ENCODE peak calls at places on chromosomes 13 and 19, in four cellular contexts. One of them, this sample, is unnamed.
A peak's percentile ranks its signal among the peaks of the same experiment; 100 is the strongest.

GRCh38 chr13:38686635-38687245 is at the start of gene FREM2:
- DNase-seq in vagina: no peak
- DNase-seq in lower leg skin: no peak
- DNase-seq in IMR-90: no peak
- DNase-seq in this sample: no peak

GRCh38 chr13:78437781-78438180 is 165.6 kb downstream of the POU4F1 start:
- DNase-seq in lower leg skin: no peak
- DNase-seq in vagina: no peak
- DNase-seq in IMR-90: no peak
- DNase-seq in this sample: no peak

GRCh38 chr13:110824901-110825300 is 90.0 kb downstream of the ANKRD10 start:
- DNase-seq in lower leg skin: no peak
- DNase-seq in IMR-90: no peak
- DNase-seq in vagina: no peak
- DNase-seq in this sample: no peak

GRCh38 chr19:3983936-3984583 is 1.2 kb downstream of the EEF2 start:
- DNase-seq in lower leg skin: no peak
- DNase-seq in IMR-90: peak; percentile 47
- DNase-seq in vagina: no peak
- DNase-seq in this sample: no peak

GRCh38 chr13:38537026-38537425 is 149.9 kb upstream of the FREM2 start:
- DNase-seq in vagina: no peak
- DNase-seq in lower leg skin: no peak
- DNase-seq in IMR-90: no peak
- DNase-seq in this sample: no peak

GRCh38 chr19:27974082-27974513 is 1238.9 kb downstream of the UQCRFS1 start:
- DNase-seq in IMR-90: no peak
- DNase-seq in vagina: no peak
- DNase-seq in lower leg skin: no peak
- DNase-seq in this sample: no peak

GRCh38 chr19:35008891-35009341 is 8.8 kb downstream of the GRAMD1A start:
- DNase-seq in lower leg skin: no peak
- DNase-seq in vagina: no peak
- DNase-seq in IMR-90: no peak
- DNase-seq in this sample: no peak

GRCh38 chr19:42185281-42185680 is 32.2 kb downstream of the DEDD2 start:
- DNase-seq in lower leg skin: no peak
- DNase-seq in IMR-90: peak; percentile 28
- DNase-seq in vagina: no peak
- DNase-seq in this sample: no peak

GRCh38 chr13:101465877-101466276 is 13.4 kb downstream of the ITGBL1 start:
- DNase-seq in lower leg skin: no peak
- DNase-seq in vagina: no peak
- DNase-seq in IMR-90: peak; percentile 77
- DNase-seq in this sample: no peak

GRCh38 chr19:17947815-17948473 is 15.1 kb downstream of the CCDC124 start:
- DNase-seq in lower leg skin: peak; percentile 97
- DNase-seq in IMR-90: peak; percentile 87
- DNase-seq in vagina: no peak
- DNase-seq in this sample: peak; percentile 94

GRCh38 chr13:27339299-27339698 is 68.7 kb downstream of the RASL11A start:
- DNase-seq in lower leg skin: no peak
- DNase-seq in IMR-90: peak; percentile 42
- DNase-seq in vagina: no peak
- DNase-seq in this sample: no peak

GRCh38 chr19:2344381-2344870 is 15.6 kb upstream of the TMPRSS9 start:
- DNase-seq in lower leg skin: no peak
- DNase-seq in IMR-90: no peak
- DNase-seq in vagina: no peak
- DNase-seq in this sample: no peak
- TF ChIP-seq POLR2A in lower leg skin: no peak
- TF ChIP-seq POLR2A in IMR-90: no peak
- TF ChIP-seq POLR2A in vagina: no peak
- TF ChIP-seq POLR2A in this sample: no peak

GRCh38 chr19:37907735-37908066 is 693 bp downstream of the SIPA1L3 start:
- DNase-seq in IMR-90: no peak
- DNase-seq in lower leg skin: no peak
- DNase-seq in vagina: no peak
- DNase-seq in this sample: no peak

GRCh38 chr19:37906868-37907734 is at the start of gene SIPA1L3:
- DNase-seq in IMR-90: peak; percentile 94
- DNase-seq in vagina: no peak
- DNase-seq in lower leg skin: peak; percentile 99
- DNase-seq in this sample: peak; percentile 97

GRCh38 chr19:37909661-37910199 is 2.7 kb downstream of the SIPA1L3 start:
- DNase-seq in vagina: no peak
- DNase-seq in lower leg skin: no peak
- DNase-seq in IMR-90: no peak
- DNase-seq in this sample: no peak

GRCh38 chr19:37903096-37903495 is 3.3 kb downstream of the WDR87 start:
- DNase-seq in vagina: no peak
- DNase-seq in IMR-90: no peak
- DNase-seq in lower leg skin: no peak
- DNase-seq in this sample: no peak

DNA sequence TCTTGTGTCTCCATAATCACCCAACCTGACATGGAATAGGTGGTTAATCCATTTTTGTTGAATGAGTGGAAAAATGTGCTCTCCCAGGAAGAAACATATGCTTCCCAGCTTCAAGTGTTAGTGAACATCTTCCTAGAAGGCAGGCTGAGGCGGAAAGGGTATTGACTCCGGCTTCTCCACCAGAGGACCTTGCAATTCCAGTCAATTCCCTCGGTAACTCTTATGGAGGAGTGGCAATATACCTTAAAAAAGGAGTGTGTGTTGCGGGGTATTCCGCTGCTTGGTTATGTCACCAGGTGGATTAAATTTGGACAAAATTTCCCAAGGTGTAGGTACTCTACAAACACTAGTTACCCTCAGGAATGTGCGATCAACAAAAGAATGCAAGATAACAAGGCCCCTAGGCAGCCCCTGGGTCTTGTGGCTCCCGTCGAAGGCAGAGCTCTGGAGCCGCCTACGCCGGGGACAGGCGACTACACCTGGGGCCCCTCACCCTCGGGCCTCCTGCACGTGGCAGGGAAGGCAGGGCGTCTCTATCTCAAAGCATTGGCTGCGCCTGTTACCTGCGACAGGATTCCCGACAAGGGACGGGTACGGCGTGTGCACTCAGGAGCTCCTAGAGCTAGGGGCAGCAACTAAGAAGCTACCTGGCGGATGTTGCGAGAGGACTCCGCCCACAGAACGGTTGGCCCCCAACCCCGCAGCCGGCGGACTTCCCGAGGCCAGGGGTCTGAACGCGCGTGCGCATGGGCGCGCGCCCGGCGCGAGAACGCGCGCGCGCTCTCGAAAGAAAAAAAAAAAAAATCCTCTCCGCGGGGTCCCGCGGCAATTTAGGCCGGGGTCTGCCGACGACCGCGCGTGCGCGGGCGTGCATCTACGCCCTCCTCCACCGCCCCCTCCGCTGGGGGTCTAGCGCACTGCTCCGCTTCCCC is at the start of gene WDR87:
- DNase-seq in vagina: no peak
- DNase-seq in IMR-90: no peak
- DNase-seq in lower leg skin: peak; percentile 86
- DNase-seq in this sample: no peak
- TF ChIP-seq CTCF in vagina: no peak
- TF ChIP-seq CTCF in IMR-90: no peak
- TF ChIP-seq CTCF in lower leg skin: no peak
- TF ChIP-seq CTCF in this sample: no peak

GRCh38 chr13:42039946-42040729 is 8.3 kb upstream of the DGKH start:
- DNase-seq in lower leg skin: peak; percentile 98
- DNase-seq in vagina: no peak
- DNase-seq in IMR-90: peak; percentile 86
- DNase-seq in this sample: peak; percentile 98
- TF ChIP-seq POLR2A in lower leg skin: no peak
- TF ChIP-seq POLR2A in vagina: peak; percentile 91
- TF ChIP-seq POLR2A in IMR-90: peak; percentile 96
- TF ChIP-seq POLR2A in this sample: peak; percentile 63

GRCh38 chr19:9885077-9885552 is 50.0 kb downstream of the PIN1 start:
- DNase-seq in lower leg skin: no peak
- DNase-seq in IMR-90: peak; percentile 23
- DNase-seq in vagina: no peak
- DNase-seq in this sample: no peak
- TF ChIP-seq CTCF in lower leg skin: no peak
- TF ChIP-seq CTCF in IMR-90: peak; percentile 27
- TF ChIP-seq CTCF in vagina: no peak
- TF ChIP-seq CTCF in this sample: peak; percentile 22

DNA sequence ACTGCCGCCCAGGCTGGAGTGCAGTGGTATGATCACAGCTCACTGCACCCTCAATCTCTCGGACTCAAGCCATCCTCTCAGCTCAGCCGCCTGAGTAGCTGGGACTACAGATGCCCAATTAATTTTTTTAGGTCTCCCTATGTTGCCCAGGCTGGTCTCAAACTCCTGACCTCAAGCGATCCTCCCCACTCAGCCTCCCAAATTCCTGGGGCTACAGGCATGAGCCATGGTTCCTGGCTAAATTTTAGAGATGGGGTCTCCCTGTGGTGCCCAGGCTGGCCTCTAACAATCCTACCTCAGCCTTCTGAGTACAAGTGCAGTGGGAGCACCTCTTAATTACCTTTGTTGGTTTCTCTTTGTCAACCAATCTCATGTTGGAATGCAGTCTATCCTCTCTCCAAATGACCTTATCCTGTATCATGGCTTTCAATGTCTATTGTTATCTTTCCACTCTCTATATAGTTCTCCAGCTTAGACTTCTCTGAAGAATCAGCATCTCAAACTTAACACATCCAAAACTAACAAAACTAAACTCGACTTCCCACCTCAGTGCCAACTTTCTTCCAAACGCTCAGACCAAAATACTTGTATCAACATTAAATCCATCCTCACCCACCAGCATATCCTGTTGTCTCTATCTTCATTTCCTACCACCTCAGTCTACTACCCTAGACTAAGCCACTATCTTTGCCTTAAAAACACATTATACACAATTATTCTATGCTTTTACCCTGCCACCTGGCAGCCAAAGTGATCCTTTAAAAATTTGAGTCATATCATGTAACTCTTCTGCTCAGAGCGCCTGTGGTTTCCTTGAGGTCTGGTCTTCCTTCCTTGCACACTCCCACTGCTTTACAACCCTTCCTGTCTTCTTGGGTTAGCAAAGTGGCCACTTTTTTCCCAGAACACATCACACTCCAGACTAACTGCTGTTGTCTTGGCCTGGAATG is 6.7 kb downstream of the TPT1 start:
- DNase-seq in IMR-90: peak; percentile 62
- DNase-seq in lower leg skin: no peak
- DNase-seq in vagina: no peak
- DNase-seq in this sample: no peak
- TF ChIP-seq POLR2A in IMR-90: peak; percentile 69
- TF ChIP-seq POLR2A in lower leg skin: no peak
- TF ChIP-seq POLR2A in vagina: no peak
- TF ChIP-seq POLR2A in this sample: no peak

GRCh38 chr13:53743906-53744305 is 715.3 kb downstream of the OLFM4 start:
- DNase-seq in lower leg skin: no peak
- DNase-seq in vagina: no peak
- DNase-seq in IMR-90: no peak
- DNase-seq in this sample: no peak
- TF ChIP-seq CTCF in lower leg skin: no peak
- TF ChIP-seq CTCF in vagina: no peak
- TF ChIP-seq CTCF in IMR-90: no peak
- TF ChIP-seq CTCF in this sample: no peak